ENCODE peak calls at places on chromosome 7, in eight cellular contexts. X is HepG2, K is sigmoid colon, M is upper lobe of left lung, S is stomach, Q is K562, T is breast epithelium, Y is prostate gland. H is an unnamed sample.
A peak's percentile ranks its signal among the peaks of the same experiment; 100 is the strongest.

GRCh38 chr7:100682228-100682741 is 8.7 kb downstream of the GNB2 start:
- DNase-seq in M (peak; percentile 75), T (no peak), Q (no peak), K (peak; percentile 66), Y (no peak), X (no peak), S (no peak), H (no peak)

GRCh38 chr7:134289423-134289822 is 27.3 kb downstream of the SLC35B4 start:
- DNase-seq in K (no peak), Q (no peak), M (no peak), Y (no peak), T (no peak), S (no peak), X (no peak), H (no peak)

GRCh38 chr7:143372070-143372469 is 9.1 kb upstream of the ZYX start:
- DNase-seq in S (peak; percentile 52), Y (no peak), Q (no peak), K (peak; percentile 82), M (no peak), T (no peak), X (no peak), H (no peak)

GRCh38 chr7:29325508-29325907 is 130.9 kb downstream of the CHN2 start:
- DNase-seq in K (no peak), M (no peak), Y (no peak), S (no peak), X (no peak), T (no peak), Q (no peak), H (no peak)

GRCh38 chr7:23277359-23277989 is 21.7 kb upstream of the MALSU1 start:
- DNase-seq in T (no peak), Q (peak; percentile 68), S (no peak), K (no peak), X (peak; percentile 76), Y (peak; percentile 20), M (no peak), H (no peak)

GRCh38 chr7:139119486-139119849 is 9.9 kb upstream of the ZC3HAV1 start:
- DNase-seq in S (no peak), T (no peak), Y (no peak), K (no peak), M (no peak), Q (no peak), X (no peak), H (no peak)

GRCh38 chr7:36192050-36192824 is 39.2 kb downstream of the EEPD1 start:
- DNase-seq in M (no peak), Y (no peak), Q (no peak), T (no peak), S (no peak), X (no peak), K (peak; percentile 69), H (no peak)

GRCh38 chr7:156607332-156608175 is 33.0 kb upstream of the RNF32 start:
- DNase-seq in T (no peak), S (no peak), Q (peak; percentile 13), K (no peak), Y (no peak), X (no peak), M (peak; percentile 85), H (no peak)

GRCh38 chr7:115363916-115364315 is 442.0 kb downstream of the MDFIC start:
- DNase-seq in K (no peak), Q (no peak), S (no peak), Y (no peak), M (no peak), X (no peak), T (no peak), H (no peak)

GRCh38 chr7:54864718-54865117 is 105.7 kb upstream of the SEC61G start:
- DNase-seq in X (peak; percentile 44), T (no peak), S (no peak), Y (no peak), Q (no peak), K (no peak), M (no peak), H (no peak)

GRCh38 chr7:41107330-41107937 is 595.5 kb downstream of the INHBA start:
- DNase-seq in Q (no peak), M (peak; percentile 1), S (no peak), X (peak; percentile 24), K (no peak), T (peak; percentile 80), Y (peak; percentile 52), H (peak; percentile 57)

GRCh38 chr7:1322240-1323110 is 89.8 kb downstream of the UNCX start:
- DNase-seq in M (no peak), S (no peak), T (no peak), Q (no peak), K (no peak), Y (no peak), X (no peak), H (no peak)

GRCh38 chr7:39667354-39667923 is 44.1 kb downstream of the RALA start:
- DNase-seq in T (no peak), M (no peak), Y (no peak), K (no peak), Q (no peak), S (no peak), X (no peak), H (no peak)

GRCh38 chr7:74193054-74193453 is 16.8 kb upstream of the LAT2 start:
- DNase-seq in S (no peak), Q (no peak), Y (no peak), K (peak; percentile 39), T (no peak), M (no peak), X (no peak), H (peak; percentile 20)

GRCh38 chr7:74194686-74195085 is 15.1 kb upstream of the LAT2 start:
- DNase-seq in Y (no peak), S (no peak), X (no peak), Q (no peak), K (no peak), T (no peak), M (peak; percentile 38), H (no peak)

GRCh38 chr7:74193913-74194312 is 15.9 kb upstream of the LAT2 start:
- DNase-seq in X (no peak), Q (no peak), Y (no peak), T (no peak), S (no peak), M (no peak), K (no peak), H (no peak)

GRCh38 chr7:74199551-74200355 is 10.1 kb upstream of the LAT2 start:
- DNase-seq in K (no peak), M (no peak), Y (peak; percentile 58), X (no peak), Q (no peak), T (no peak), S (no peak), H (no peak)

DNA sequence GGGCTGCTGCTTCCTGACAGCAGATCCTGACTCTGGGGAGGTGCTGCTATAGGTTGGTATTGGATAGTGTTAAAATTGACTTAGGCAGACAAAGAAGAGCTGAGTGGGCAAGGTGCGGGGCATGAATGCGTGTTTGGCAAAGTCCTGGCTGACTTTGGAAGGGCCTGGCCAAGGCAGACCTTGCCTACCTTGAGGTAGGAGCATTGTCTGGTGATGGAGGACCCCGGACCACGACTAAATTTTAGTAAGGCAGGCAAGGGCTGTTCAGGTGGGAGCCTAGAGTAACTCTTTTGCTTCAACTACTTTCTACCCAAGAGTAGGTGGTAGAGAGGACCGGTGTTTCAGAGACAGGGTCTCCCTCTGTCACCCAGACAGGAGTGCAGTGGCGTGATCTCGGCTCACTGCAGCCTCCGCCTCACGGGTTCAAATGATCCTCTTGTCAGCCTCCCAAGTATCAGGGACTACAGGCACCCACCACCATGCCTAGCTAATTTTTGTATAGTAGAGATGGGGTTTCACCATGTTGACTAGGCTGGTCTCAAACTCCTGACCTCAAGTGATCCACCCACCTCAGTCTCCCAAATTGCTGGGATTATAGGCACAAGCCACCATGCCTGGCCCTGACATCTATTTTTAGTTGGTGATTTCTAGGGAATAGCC is 12.2 kb upstream of the LAT2 start:
- DNase-seq in K (no peak), T (no peak), Y (no peak), X (no peak), M (no peak), Q (no peak), S (no peak), H (no peak)
- TF ChIP-seq POLR2AphosphoS5 in K (peak; percentile 23), T (no peak), Y (no peak), X (peak; percentile 31), M (no peak), Q (peak; percentile 66), S (no peak), H (no peak)

GRCh38 chr7:2399848-2400587 is 3.4 kb upstream of the CHST12 start:
- DNase-seq in S (peak; percentile 86), T (peak; percentile 78), Y (peak; percentile 77), M (no peak), Q (peak; percentile 65), K (peak; percentile 92), X (peak; percentile 76), H (peak; percentile 91)
- TF ChIP-seq POLR2A in S (no peak), T (no peak), Y (no peak), M (no peak), Q (peak; percentile 39), K (no peak), X (no peak), H (no peak)

DNA sequence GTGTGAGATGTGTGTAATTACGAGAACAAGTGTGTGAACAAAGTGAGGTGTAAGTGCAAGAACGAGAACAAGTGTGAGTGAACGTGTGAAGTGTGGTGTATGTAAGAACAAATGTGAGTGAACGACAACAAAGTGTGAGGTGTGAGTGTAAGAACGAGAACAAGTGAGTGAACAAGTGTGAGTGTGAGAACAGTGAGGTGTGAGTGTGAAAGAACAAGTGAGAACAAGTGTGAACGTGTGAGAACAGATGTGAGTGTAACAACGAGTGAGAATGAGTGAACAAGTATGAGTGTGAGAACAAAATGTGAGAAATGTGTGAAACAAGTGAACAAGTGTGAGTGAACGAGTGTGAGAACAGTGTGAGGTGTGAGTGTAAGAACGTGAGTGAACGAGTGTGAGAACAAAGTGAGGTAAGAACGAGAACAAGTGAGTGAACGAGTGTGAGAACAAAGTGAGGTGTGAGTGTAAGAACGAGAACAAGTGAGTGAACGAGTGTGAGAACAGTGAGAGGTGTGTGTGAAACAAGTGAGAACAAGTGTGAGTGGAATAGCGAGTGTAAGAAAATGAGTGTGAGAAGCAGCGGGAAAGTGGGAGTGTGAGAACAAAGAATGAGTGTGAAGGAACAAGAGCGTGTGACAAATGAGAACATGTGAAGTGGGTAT is 47.2 kb downstream of the ESYT2 start:
- DNase-seq in Q (no peak), X (no peak), M (no peak), K (no peak), S (no peak), Y (no peak), T (no peak), H (no peak)
- TF ChIP-seq POLR2AphosphoS5 in Q (no peak), X (no peak), M (no peak), K (no peak), S (no peak), Y (no peak), T (no peak), H (no peak)

GRCh38 chr7:5532520-5533335 is 109.1 kb upstream of the TNRC18 start:
- DNase-seq in Y (peak; percentile 70), S (peak; percentile 78), K (peak; percentile 92), T (peak; percentile 88), X (peak; percentile 66), Q (peak; percentile 77), M (peak; percentile 86), H (peak; percentile 89)

GRCh38 chr7:5528815-5529442 is 105.3 kb upstream of the TNRC18 start:
- DNase-seq in S (no peak), Y (no peak), Q (no peak), K (peak; percentile 84), X (no peak), M (no peak), T (peak; percentile 39), H (no peak)

GRCh38 chr7:5526190-5527037 is 102.8 kb upstream of the TNRC18 start:
- DNase-seq in X (peak; percentile 57), S (peak; percentile 60), K (peak; percentile 80), M (no peak), Y (peak; percentile 44), Q (peak; percentile 29), T (peak; percentile 77), H (no peak)

GRCh38 chr7:5525271-5526189 is 101.9 kb upstream of the TNRC18 start:
- DNase-seq in T (peak; percentile 55), Q (peak; percentile 27), Y (no peak), K (peak; percentile 82), X (peak; percentile 39), M (no peak), S (peak; percentile 40), H (no peak)

GRCh38 chr7:5528071-5528814 is 104.6 kb upstream of the TNRC18 start:
- DNase-seq in M (peak; percentile 78), K (peak; percentile 81), S (peak; percentile 58), T (peak; percentile 54), Y (peak; percentile 37), X (no peak), Q (no peak), H (peak; percentile 75)
- TF ChIP-seq POLR2A in M (no peak), K (no peak), S (no peak), T (no peak), Y (no peak), X (no peak), Q (peak; percentile 87), H (no peak)

H was measured in suprapubic skin.